ENCODE peak calls at places on chromosomes 5 and 9, in nine cellular contexts. A is fibroblast of lung, C is AG04450, I is iPS DF 6.9, X is cardiac muscle cell, W is neuronal stem cell, Q is psoas muscle, Y is left ventricle myocardium inferior, L is H1. K is an unnamed sample.

GRCh38 chr9:92749071-92749933 is 15.3 kb downstream of the BICD2 start:
- DNase-seq in A (no peak), C (no peak), I (no peak), X (no peak), W (no peak), Q (no peak), Y (no peak), L (no peak), K (no peak)

GRCh38 chr5:132747064-132747692 is at the start of gene CCNI2:
- DNase-seq in A (no peak), C (no peak), I (no peak), X (peak), W (no peak), Q (no peak), Y (no peak), L (peak), K (no peak)

GRCh38 chr5:40853632-40854192 is 12.5 kb downstream of the CARD6 start:
- DNase-seq in A (no peak), C (no peak), I (no peak), X (no peak), W (no peak), Q (no peak), Y (no peak), L (no peak), K (no peak)

GRCh38 chr5:51433052-51433710 is 49.9 kb downstream of the ISL1 start:
- DNase-seq in A (no peak), C (no peak), I (no peak), X (no peak), W (no peak), Q (no peak), Y (no peak), L (no peak), K (no peak)

GRCh38 chr9:135718616-135719015 is 16.6 kb downstream of the KCNT1 start:
- DNase-seq in A (peak), C (no peak), I (no peak), X (no peak), W (no peak), Q (no peak), Y (no peak), L (no peak), K (no peak)

GRCh38 chr5:1478333-1478732 is 33.1 kb upstream of the SLC6A3 start:
- DNase-seq in A (no peak), C (no peak), I (no peak), X (no peak), W (no peak), Q (no peak), Y (peak), L (no peak), K (no peak)

GRCh38 chr9:90100014-90100413 is 495.2 kb downstream of the GADD45G start:
- DNase-seq in A (peak), C (no peak), I (no peak), X (no peak), W (no peak), Q (no peak), Y (no peak), L (no peak), K (no peak)

GRCh38 chr5:73836607-73837006 is 210.6 kb downstream of the ARHGEF28 start:
- DNase-seq in A (no peak), C (no peak), I (no peak), X (no peak), W (no peak), Q (no peak), Y (no peak), L (no peak), K (no peak)

GRCh38 chr5:76431336-76431735 is 28.3 kb downstream of the IQGAP2 start:
- DNase-seq in A (no peak), C (no peak), I (no peak), X (no peak), W (no peak), Q (no peak), Y (no peak), L (no peak), K (no peak)

GRCh38 chr5:147388171-147388977 is 121.5 kb downstream of the DPYSL3 start:
- DNase-seq in A (no peak), C (no peak), I (no peak), X (peak), W (no peak), Q (no peak), Y (no peak), L (no peak), K (no peak)

GRCh38 chr5:72256536-72256935 is 63.5 kb downstream of the MRPS27 start:
- DNase-seq in A (peak), C (no peak), I (no peak), X (no peak), W (no peak), Q (no peak), Y (no peak), L (no peak), K (no peak)

GRCh38 chr5:2634399-2635176 is 116.9 kb downstream of the IRX2 start:
- DNase-seq in A (no peak), C (no peak), I (no peak), X (no peak), W (no peak), Q (no peak), Y (no peak), L (no peak), K (no peak)

GRCh38 chr5:33441241-33441844 is 578 bp downstream of the TARS1 start:
- DNase-seq in A (peak), C (no peak), I (no peak), X (no peak), W (no peak), Q (no peak), Y (no peak), L (no peak), K (peak)

GRCh38 chr5:109482748-109483147 is 73.0 kb upstream of the PJA2 start:
- DNase-seq in A (no peak), C (no peak), I (no peak), X (no peak), W (no peak), Q (no peak), Y (no peak), L (no peak), K (no peak)
- H3K4me3 ChIP-seq in A (no peak), C (no peak), I (no peak), X (no peak), W (no peak), Q (no peak), Y (no peak), L (no peak), K (no peak)

GRCh38 chr5:90553711-90554110 is 4.9 kb upstream of the ADGRV1 start:
- DNase-seq in A (no peak), C (no peak), I (no peak), X (no peak), W (no peak), Q (no peak), Y (no peak), L (no peak), K (no peak)
- H3K4me3 ChIP-seq in A (no peak), C (no peak), I (no peak), X (no peak), W (no peak), Q (no peak), Y (no peak), L (no peak), K (no peak)

GRCh38 chr9:91130796-91131318 is 230.9 kb downstream of the AUH start:
- DNase-seq in A (no peak), C (no peak), I (no peak), X (no peak), W (no peak), Q (no peak), Y (no peak), L (no peak), K (no peak)
- H3K4me3 ChIP-seq in A (no peak), C (no peak), I (no peak), X (no peak), W (no peak), Q (no peak), Y (no peak), L (no peak), K (no peak)

DNA sequence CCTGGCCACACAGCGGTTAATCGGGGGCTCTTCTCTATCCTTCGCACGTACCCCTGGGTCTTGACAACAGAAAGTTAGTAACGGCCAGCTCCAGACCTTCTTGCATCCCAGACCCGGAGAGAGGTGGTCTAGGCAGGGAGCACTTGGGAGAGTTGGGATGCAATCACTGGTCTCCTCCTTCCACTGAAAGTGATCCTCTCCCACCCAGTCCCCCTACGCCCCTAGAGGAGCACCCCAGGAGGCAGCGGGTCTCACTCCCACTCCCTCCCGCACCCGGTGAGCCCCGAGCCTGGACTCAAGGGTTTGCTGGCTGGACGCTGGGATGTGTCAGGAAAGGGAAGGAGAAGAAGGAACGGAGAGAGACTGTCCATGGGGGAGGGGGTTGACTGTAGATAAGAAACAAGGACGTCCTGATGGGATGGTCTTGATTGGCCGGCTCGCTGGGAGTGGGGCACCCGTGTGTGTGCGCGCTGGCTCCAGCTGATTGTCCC is 2.0 kb downstream of the RORB start:
- DNase-seq in A (peak), C (no peak), I (no peak), X (peak), W (peak), Q (peak), Y (no peak), L (peak), K (no peak)
- H3K4me3 ChIP-seq in A (peak), C (no peak), I (peak), X (peak), W (peak), Q (peak), Y (peak), L (peak), K (no peak)

GRCh38 chr9:129236441-129237145 is 58.5 kb upstream of the IER5L start:
- DNase-seq in A (no peak), C (no peak), I (no peak), X (no peak), W (no peak), Q (peak), Y (no peak), L (no peak), K (no peak)
- H3K4me3 ChIP-seq in A (no peak), C (no peak), I (no peak), X (no peak), W (no peak), Q (no peak), Y (no peak), L (no peak), K (no peak)

GRCh38 chr9:111529787-111530186 is 4.8 kb downstream of the ZNF483 start:
- DNase-seq in A (no peak), C (no peak), I (peak), X (no peak), W (no peak), Q (no peak), Y (no peak), L (no peak), K (no peak)

GRCh38 chr9:111527347-111527746 is 2.4 kb downstream of the ZNF483 start:
- DNase-seq in A (peak), C (no peak), I (no peak), X (no peak), W (no peak), Q (no peak), Y (no peak), L (no peak), K (no peak)

GRCh38 chr9:111524731-111525055 is 286 bp upstream of the ZNF483 start:
- DNase-seq in A (no peak), C (no peak), I (no peak), X (no peak), W (no peak), Q (no peak), Y (no peak), L (no peak), K (no peak)

GRCh38 chr9:111525056-111525977 is at the start of gene ZNF483:
- DNase-seq in A (peak), C (peak), I (peak), X (peak), W (peak), Q (peak), Y (peak), L (peak), K (peak)
- H3K4me3 ChIP-seq in A (peak), C (peak), I (peak), X (peak), W (peak), Q (peak), Y (peak), L (peak), K (peak)